ENCODE peak calls at places on chromosomes 16 and 17, in eight cellular contexts. T is A549, H is PC-3, S is cardiac muscle cell, P is tibial nerve, W is Caco-2, Y is pancreas, I is fibroblast of pulmonary artery. M is an unnamed sample.

GRCh38 chr17:82231562-82232321 is 2.9 kb downstream of the SLC16A3 start:
- DNase-seq in T (peak; percentile 78), H (peak; percentile 58), S (peak; percentile 57), P (peak; percentile 44), W (peak; percentile 57), Y (peak; percentile 35), I (peak; percentile 89), M (no peak)

GRCh38 chr17:20174588-20175265 is 165.6 kb downstream of the SPECC1 start:
- DNase-seq in T (no peak), H (peak; percentile 84), S (no peak), P (no peak), W (no peak), Y (no peak), I (peak; percentile 24), M (peak; percentile 26)

GRCh38 chr17:58316260-58316960 is 12.2 kb downstream of the TSPOAP1 start:
- DNase-seq in T (no peak), H (no peak), S (no peak), P (no peak), W (no peak), Y (peak; percentile 0), I (no peak), M (no peak)

GRCh38 chr16:5228369-5228768 is 130.8 kb upstream of the EEF2KMT start:
- DNase-seq in T (no peak), H (no peak), S (peak; percentile 52), P (no peak), W (no peak), Y (no peak), I (no peak), M (no peak)

GRCh38 chr16:79607587-79607986 is 7.0 kb upstream of the MAF start:
- DNase-seq in T (no peak), H (peak; percentile 2), S (no peak), P (no peak), W (no peak), Y (no peak), I (peak; percentile 17), M (peak; percentile 82)

GRCh38 chr17:65022751-65023421 is 33.7 kb downstream of the GNA13 start:
- DNase-seq in T (peak; percentile 38), H (peak; percentile 97), S (no peak), P (no peak), W (no peak), Y (no peak), I (peak; percentile 28), M (peak; percentile 97)

GRCh38 chr17:27810211-27810901 is 10.0 kb upstream of the NOS2 start:
- DNase-seq in T (no peak), H (no peak), S (no peak), P (no peak), W (no peak), Y (no peak), I (no peak), M (no peak)

GRCh38 chr17:65901394-65901793 is 290.5 kb downstream of the CEP112 start:
- DNase-seq in T (no peak), H (no peak), S (no peak), P (no peak), W (no peak), Y (no peak), I (no peak), M (no peak)

GRCh38 chr17:63954402-63955063 is 18.2 kb downstream of the SCN4A start:
- DNase-seq in T (no peak), H (no peak), S (no peak), P (no peak), W (no peak), Y (no peak), I (no peak), M (no peak)

GRCh38 chr17:59406808-59407381 is 75.4 kb downstream of the YPEL2 start:
- DNase-seq in T (no peak), H (peak; percentile 33), S (no peak), P (no peak), W (no peak), Y (peak; percentile 27), I (peak; percentile 60), M (no peak)

GRCh38 chr16:51577621-51578303 is 426.7 kb upstream of the SALL1 start:
- DNase-seq in T (no peak), H (no peak), S (peak; percentile 63), P (no peak), W (no peak), Y (no peak), I (no peak), M (peak; percentile 98)

GRCh38 chr16:5874899-5875298 is 777.3 kb upstream of the EEF2KMT start:
- DNase-seq in T (no peak), H (no peak), S (no peak), P (no peak), W (no peak), Y (no peak), I (no peak), M (no peak)

GRCh38 chr16:69253796-69254426 is 57.2 kb upstream of the VPS4A start:
- DNase-seq in T (no peak), H (no peak), S (no peak), P (no peak), W (no peak), Y (no peak), I (no peak), M (no peak)

GRCh38 chr17:39738568-39738901 is 797 bp downstream of the GRB7 start:
- DNase-seq in T (peak; percentile 92), H (peak; percentile 48), S (no peak), P (no peak), W (peak; percentile 70), Y (peak; percentile 68), I (no peak), M (peak; percentile 50)

GRCh38 chr17:50626037-50626574 is 8.6 kb upstream of the ABCC3 start:
- DNase-seq in T (peak; percentile 88), H (peak; percentile 76), S (peak; percentile 86), P (peak; percentile 35), W (peak; percentile 94), Y (peak; percentile 71), I (peak; percentile 85), M (peak; percentile 47)

GRCh38 chr16:19227643-19228042 is 57.9 kb upstream of the CLEC19A start:
- DNase-seq in T (no peak), H (no peak), S (no peak), P (no peak), W (no peak), Y (peak; percentile 15), I (no peak), M (no peak)

GRCh38 chr16:88974641-88975215 is 2.3 kb downstream of the CBFA2T3 start:
- DNase-seq in T (no peak), H (no peak), S (no peak), P (no peak), W (no peak), Y (no peak), I (no peak), M (no peak)

GRCh38 chr17:27895110-27895895 is 2.1 kb upstream of the LYRM9 start:
- DNase-seq in T (no peak), H (no peak), S (no peak), P (no peak), W (no peak), Y (no peak), I (no peak), M (no peak)

GRCh38 chr17:4583796-4584124 is 569 bp upstream of the SMTNL2 start:
- DNase-seq in T (peak; percentile 94), H (no peak), S (peak; percentile 83), P (no peak), W (peak; percentile 77), Y (no peak), I (no peak), M (no peak)

GRCh38 chr17:61702450-61702849 is 111.4 kb upstream of the NACA2 start:
- DNase-seq in T (no peak), H (no peak), S (no peak), P (no peak), W (no peak), Y (no peak), I (no peak), M (no peak)

GRCh38 chr16:24686678-24687077 is 42.8 kb upstream of the TNRC6A start:
- DNase-seq in T (no peak), H (no peak), S (no peak), P (no peak), W (no peak), Y (no peak), I (no peak), M (no peak)

GRCh38 chr17:9050801-9051401 is 29.6 kb downstream of the NTN1 start:
- DNase-seq in T (peak; percentile 73), H (peak; percentile 62), S (no peak), P (no peak), W (peak; percentile 12), Y (no peak), I (no peak), M (peak; percentile 79)

GRCh38 chr17:80761421-80761871 is 216.8 kb downstream of the RPTOR start:
- DNase-seq in T (peak; percentile 55), H (peak; percentile 95), S (no peak), P (no peak), W (no peak), Y (no peak), I (peak; percentile 69), M (peak; percentile 82)
- TF ChIP-seq CTCF in T (no peak), H (no peak), S (no peak), P (no peak), W (no peak), Y (no peak), I (no peak), M (no peak)

GRCh38 chr17:15998031-15998574 is 1.4 kb downstream of the ZSWIM7 start:
- DNase-seq in T (no peak), H (peak; percentile 64), S (no peak), P (no peak), W (no peak), Y (no peak), I (no peak), M (no peak)
- H3K4me3 ChIP-seq in T (peak overlapping the region; percentile 95), H (peak overlapping the region; percentile 94), S (no peak overlapping the region), P (no peak overlapping the region), W (no peak overlapping the region), Y (no peak overlapping the region), I (peak overlapping the region; percentile 1), M (no peak overlapping the region)

DNA sequence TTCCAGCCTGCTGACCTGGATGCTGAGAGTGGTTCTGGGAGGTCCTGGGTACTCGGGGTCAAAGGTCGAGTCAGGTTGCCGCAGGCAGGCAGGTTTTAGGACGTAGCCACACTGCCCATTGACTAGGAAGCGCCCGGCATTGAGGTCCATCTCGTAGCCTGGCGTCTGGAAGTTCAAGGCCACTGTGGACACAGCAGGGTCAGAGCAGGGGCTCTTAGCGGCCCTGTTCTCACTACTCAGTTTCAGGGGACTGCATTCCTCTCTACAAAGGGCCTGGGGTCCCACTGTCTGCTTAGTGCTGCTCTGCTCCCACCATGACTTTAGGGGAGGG is 18.9 kb downstream of the PLCD3 start:
- DNase-seq in T (no peak), H (no peak), S (no peak), P (no peak), W (no peak), Y (no peak), I (no peak), M (no peak)
- TF ChIP-seq CTCF in T (no peak), H (no peak), S (no peak), P (no peak), W (no peak), Y (no peak), I (no peak), M (no peak)

DNA sequence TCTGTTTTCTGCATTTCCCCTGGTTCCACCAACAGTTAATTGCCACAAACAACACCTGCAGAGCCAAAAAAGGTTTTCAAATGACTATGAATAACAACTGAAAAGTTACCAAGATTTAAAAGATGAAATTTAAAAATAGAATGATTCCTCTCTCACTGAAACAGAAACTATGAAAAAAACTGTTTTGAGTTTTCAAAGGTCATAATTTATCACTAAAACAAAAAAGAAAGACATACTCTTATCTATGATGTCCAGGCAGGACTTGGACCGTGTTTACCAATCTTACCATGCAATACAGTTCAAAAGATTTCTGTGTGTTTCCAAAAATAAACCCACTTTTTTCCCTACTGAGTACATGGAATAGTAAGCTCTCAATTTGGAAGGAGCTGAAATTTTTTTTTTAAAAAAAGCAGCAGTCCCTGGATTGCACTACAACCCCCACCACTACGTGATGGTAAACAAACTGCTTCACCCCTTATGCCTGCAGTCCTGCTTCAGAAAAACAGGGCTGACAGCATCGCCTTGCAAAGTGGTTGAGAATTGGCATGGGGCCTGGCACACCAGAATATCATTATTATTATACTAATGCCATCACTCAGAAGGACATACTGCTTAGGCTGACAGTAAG is 8.5 kb downstream of the TXNDC11 start:
- DNase-seq in T (no peak), H (no peak), S (no peak), P (no peak), W (no peak), Y (no peak), I (no peak), M (no peak)
- H3K4me3 ChIP-seq in T (no peak overlapping the region), H (no peak overlapping the region), S (no peak overlapping the region), P (no peak overlapping the region), W (no peak overlapping the region), Y (no peak overlapping the region), I (no peak overlapping the region), M (no peak overlapping the region)

M was measured in bronchial epithelial cell.